ENCODE peak calls at places on chromosome 9, in four cellular contexts. U is A549, H is NB4, W is adrenal gland. S is an unnamed sample.
A peak's percentile ranks its signal among the peaks of the same experiment; 100 is the strongest.

GRCh38 chr9:104923289-104923688 is 4.7 kb downstream of the ABCA1 start:
- DNase-seq in W (peak; percentile 55), U (no peak), H (peak; percentile 50), S (no peak)

GRCh38 chr9:78668148-78668825 is 371.4 kb downstream of the PSAT1 start:
- DNase-seq in W (no peak), H (no peak), U (no peak), S (no peak)

GRCh38 chr9:125910286-125910685 is 163.1 kb downstream of the PBX3 start:
- DNase-seq in H (no peak), W (no peak), U (no peak), S (no peak)

GRCh38 chr9:35537898-35538297 is 48.0 kb downstream of the RUSC2 start:
- DNase-seq in U (no peak), H (no peak), W (no peak), S (no peak)

GRCh38 chr9:89815903-89816573 is 211.2 kb downstream of the GADD45G start:
- DNase-seq in H (no peak), W (peak; percentile 55), U (no peak), S (no peak)

GRCh38 chr9:115025721-115026120 is 92.2 kb downstream of the TNC start:
- DNase-seq in H (no peak), W (no peak), U (no peak), S (no peak)

GRCh38 chr9:32426278-32426939 is 42.0 kb downstream of the ACO1 start:
- DNase-seq in W (peak; percentile 71), H (peak; percentile 53), U (no peak), S (no peak)

GRCh38 chr9:2367970-2368369 is 253.6 kb upstream of the VLDLR start:
- DNase-seq in H (peak; percentile 19), U (no peak), W (no peak), S (no peak)

GRCh38 chr9:127185181-127185580 is 62.7 kb upstream of the ANGPTL2 start:
- DNase-seq in H (no peak), U (no peak), W (no peak), S (no peak)

GRCh38 chr9:113544001-113544340 is 80.4 kb downstream of the RGS3 start:
- DNase-seq in W (no peak), H (no peak), U (no peak), S (no peak)

GRCh38 chr9:35680331-35681105 is 6.8 kb downstream of the CA9 start:
- DNase-seq in W (no peak), U (no peak), H (peak; percentile 28), S (no peak)

GRCh38 chr9:76472925-76473324 is 13.9 kb downstream of the GCNT1 start:
- DNase-seq in U (no peak), H (no peak), W (no peak), S (no peak)

GRCh38 chr9:111287127-111287526 is 42.9 kb downstream of the OR2K2 start:
- DNase-seq in U (no peak), H (no peak), W (no peak), S (no peak)